ENCODE peak calls at places on chromosome 2, in eight cellular contexts. D, K, H, I, S, U, T and B are unnamed samples.

GRCh38 chr2:226788881-226789485 is 10.6 kb downstream of the IRS1 start:
- DNase-seq in I (no peak), H (no peak), D (no peak), K (peak), T (no peak), U (no peak), S (no peak), B (no peak)

GRCh38 chr2:169910109-169910799 is 83.0 kb downstream of the UBR3 start:
- DNase-seq in H (no peak), S (no peak), U (no peak), I (no peak), T (no peak), K (peak), D (no peak), B (no peak)

GRCh38 chr2:239648607-239649006 is 247.8 kb upstream of the HDAC4 start:
- DNase-seq in H (no peak), I (no peak), D (no peak), K (no peak), T (no peak), S (no peak), U (peak), B (no peak)

GRCh38 chr2:239826786-239827510 is 198.2 kb downstream of the NDUFA10 start:
- DNase-seq in D (no peak), S (peak), T (no peak), K (no peak), I (no peak), U (peak), H (peak), B (peak)

GRCh38 chr2:241843321-241844065 is 15.2 kb downstream of the PDCD1 start:
- DNase-seq in S (peak), U (peak), T (no peak), H (peak), D (no peak), K (no peak), I (no peak), B (no peak)

GRCh38 chr2:173459363-173459762 is 104.7 kb downstream of the CDCA7 start:
- DNase-seq in K (no peak), U (no peak), T (no peak), D (no peak), I (no peak), S (no peak), H (no peak), B (no peak)

GRCh38 chr2:149065236-149065635 is 26.7 kb downstream of the LYPD6B start:
- DNase-seq in S (no peak), H (no peak), I (no peak), D (no peak), K (peak), T (no peak), U (no peak), B (no peak)

GRCh38 chr2:44244135-44244871 is 31.0 kb upstream of the SLC3A1 start:
- DNase-seq in K (peak), S (peak), I (peak), U (peak), H (peak), T (peak), D (peak), B (no peak)

GRCh38 chr2:144389151-144389929 is 130.6 kb downstream of the ZEB2 start:
- DNase-seq in I (no peak), H (no peak), K (no peak), D (no peak), T (no peak), U (no peak), S (no peak), B (no peak)

GRCh38 chr2:192000196-192000990 is 153.5 kb upstream of the CAVIN2 start:
- DNase-seq in S (no peak), K (no peak), T (no peak), D (no peak), I (no peak), U (no peak), H (no peak), B (no peak)

GRCh38 chr2:130823171-130823885 is 13.4 kb upstream of the ARHGEF4 start:
- DNase-seq in T (no peak), D (no peak), K (no peak), S (no peak), I (no peak), H (no peak), U (no peak), B (peak)

GRCh38 chr2:37326285-37326684 is 1.7 kb upstream of the PRKD3 start:
- DNase-seq in H (no peak), U (no peak), S (no peak), D (peak), K (peak), I (no peak), T (peak), B (no peak)

GRCh38 chr2:64525323-64525625 is 1.1 kb downstream of the AFTPH start:
- DNase-seq in S (no peak), T (peak), D (no peak), H (no peak), I (peak), K (peak), U (peak), B (no peak)

GRCh38 chr2:201432551-201433388 is 18.5 kb downstream of the TRAK2 start:
- DNase-seq in I (no peak), K (peak), S (no peak), H (no peak), U (no peak), D (no peak), T (no peak), B (no peak)

GRCh38 chr2:147352775-147353381 is 492.0 kb upstream of the ACVR2A start:
- DNase-seq in S (no peak), H (no peak), K (peak), D (no peak), U (no peak), I (no peak), T (no peak), B (no peak)

GRCh38 chr2:131016826-131017596 is 76.2 kb downstream of the FAM168B start:
- DNase-seq in K (peak), H (no peak), I (peak), T (no peak), U (no peak), S (no peak), D (no peak), B (no peak)

GRCh38 chr2:134500211-134500935 is 218.4 kb downstream of the TMEM163 start:
- DNase-seq in S (no peak), I (no peak), D (no peak), U (no peak), T (no peak), K (peak), H (no peak), B (no peak)

GRCh38 chr2:140454717-140455116 is 1674.5 kb upstream of the NXPH2 start:
- DNase-seq in T (peak), D (no peak), I (no peak), H (no peak), U (no peak), S (no peak), K (peak), B (no peak)

GRCh38 chr2:85413592-85414421 is 3.6 kb upstream of the CAPG start:
- DNase-seq in H (peak), S (peak), U (peak), T (no peak), K (peak), D (no peak), I (no peak), B (peak)